ENCODE peak calls at places on chromosomes 6 and 20, in five cellular contexts. One of them, this sample, is unnamed.

GRCh38 chr6:113848280-113848679 is 8.9 kb upstream of the MARCKS start:
- DNase-seq in H7: no peak
- DNase-seq in tibial nerve: no peak
- DNase-seq in MCF 10A: no peak
- DNase-seq in activated CD8-positive, alpha-beta T cell treated with anti-CD3 and anti-CD28 coated beads, Interleukin-2, amount 10 ng/mL, durations not matched to agents 7 days and 5 days: no peak
- DNase-seq in this sample: no peak

GRCh38 chr6:125554456-125554855 is 195.0 kb upstream of the HEY2 start:
- DNase-seq in H7: no peak
- DNase-seq in tibial nerve: no peak
- DNase-seq in MCF 10A: no peak
- DNase-seq in activated CD8-positive, alpha-beta T cell treated with anti-CD3 and anti-CD28 coated beads, Interleukin-2, amount 10 ng/mL, durations not matched to agents 7 days and 5 days: no peak
- DNase-seq in this sample: peak; percentile 20

GRCh38 chr6:62043079-62043478 is 242.9 kb downstream of the KHDRBS2 start:
- DNase-seq in H7: no peak
- DNase-seq in tibial nerve: no peak
- DNase-seq in MCF 10A: no peak
- DNase-seq in activated CD8-positive, alpha-beta T cell treated with anti-CD3 and anti-CD28 coated beads, Interleukin-2, amount 10 ng/mL, durations not matched to agents 7 days and 5 days: no peak
- DNase-seq in this sample: no peak

GRCh38 chr6:150464966-150465365 is 96.2 kb downstream of the IYD start:
- DNase-seq in H7: no peak
- DNase-seq in tibial nerve: no peak
- DNase-seq in MCF 10A: no peak
- DNase-seq in activated CD8-positive, alpha-beta T cell treated with anti-CD3 and anti-CD28 coated beads, Interleukin-2, amount 10 ng/mL, durations not matched to agents 7 days and 5 days: no peak
- DNase-seq in this sample: no peak

GRCh38 chr20:20711413-20711812 is 1.0 kb downstream of the RALGAPA2 start:
- DNase-seq in H7: peak; percentile 13
- DNase-seq in tibial nerve: no peak
- DNase-seq in MCF 10A: no peak
- DNase-seq in activated CD8-positive, alpha-beta T cell treated with anti-CD3 and anti-CD28 coated beads, Interleukin-2, amount 10 ng/mL, durations not matched to agents 7 days and 5 days: peak; percentile 53
- DNase-seq in this sample: no peak

GRCh38 chr6:16729183-16729696 is 32.0 kb downstream of the ATXN1 start:
- DNase-seq in H7: no peak
- DNase-seq in tibial nerve: no peak
- DNase-seq in MCF 10A: peak; percentile 59
- DNase-seq in activated CD8-positive, alpha-beta T cell treated with anti-CD3 and anti-CD28 coated beads, Interleukin-2, amount 10 ng/mL, durations not matched to agents 7 days and 5 days: no peak
- DNase-seq in this sample: peak; percentile 75

GRCh38 chr6:33297406-33297955 is 1.3 kb downstream of the RGL2 start:
- DNase-seq in H7: peak; percentile 96
- DNase-seq in tibial nerve: no peak
- DNase-seq in MCF 10A: peak; percentile 38
- DNase-seq in activated CD8-positive, alpha-beta T cell treated with anti-CD3 and anti-CD28 coated beads, Interleukin-2, amount 10 ng/mL, durations not matched to agents 7 days and 5 days: no peak
- DNase-seq in this sample: no peak

GRCh38 chr6:14652536-14652935 is 535.0 kb downstream of the CD83 start:
- DNase-seq in H7: no peak
- DNase-seq in tibial nerve: no peak
- DNase-seq in MCF 10A: no peak
- DNase-seq in activated CD8-positive, alpha-beta T cell treated with anti-CD3 and anti-CD28 coated beads, Interleukin-2, amount 10 ng/mL, durations not matched to agents 7 days and 5 days: no peak
- DNase-seq in this sample: no peak

GRCh38 chr6:31769684-31770371 is 7.3 kb downstream of the VWA7 start:
- DNase-seq in H7: peak; percentile 98
- DNase-seq in tibial nerve: peak; percentile 57
- DNase-seq in MCF 10A: peak; percentile 74
- DNase-seq in activated CD8-positive, alpha-beta T cell treated with anti-CD3 and anti-CD28 coated beads, Interleukin-2, amount 10 ng/mL, durations not matched to agents 7 days and 5 days: peak; percentile 88
- DNase-seq in this sample: peak; percentile 42

GRCh38 chr20:9228774-9229450 is 160.0 kb downstream of the PLCB4 start:
- DNase-seq in H7: no peak
- DNase-seq in tibial nerve: no peak
- DNase-seq in MCF 10A: no peak
- DNase-seq in activated CD8-positive, alpha-beta T cell treated with anti-CD3 and anti-CD28 coated beads, Interleukin-2, amount 10 ng/mL, durations not matched to agents 7 days and 5 days: no peak
- DNase-seq in this sample: no peak

GRCh38 chr6:64250126-64250525 is 614.5 kb downstream of the PHF3 start:
- DNase-seq in H7: peak; percentile 1
- DNase-seq in tibial nerve: no peak
- DNase-seq in MCF 10A: no peak
- DNase-seq in activated CD8-positive, alpha-beta T cell treated with anti-CD3 and anti-CD28 coated beads, Interleukin-2, amount 10 ng/mL, durations not matched to agents 7 days and 5 days: no peak
- DNase-seq in this sample: peak; percentile 20